ENCODE peak calls at places on chromosomes 3 and 15, in eight cellular contexts. T, A, W, X, Z, H, D and K are unnamed samples.
A peak's percentile ranks its signal among the peaks of the same experiment; 100 is the strongest.

GRCh38 chr15:59170295-59170881 is 36.3 kb upstream of the LDHAL6B start:
- DNase-seq in T (peak; percentile 63), A (peak; percentile 46), W (no peak), X (peak; percentile 63), Z (peak; percentile 94), H (peak; percentile 48), D (no peak), K (peak; percentile 93)

GRCh38 chr3:71069797-71070196 is 513.7 kb downstream of the FOXP1 start:
- DNase-seq in T (no peak), A (peak; percentile 46), W (no peak), X (peak; percentile 74), Z (no peak), H (peak; percentile 58), D (peak; percentile 79), K (peak; percentile 96)

GRCh38 chr3:27880969-27881892 is 159.1 kb upstream of the EOMES start:
- DNase-seq in T (no peak), A (no peak), W (no peak), X (no peak), Z (no peak), H (no peak), D (no peak), K (no peak)

GRCh38 chr15:74793135-74794028 is 11.5 kb downstream of the CSK start:
- DNase-seq in T (no peak), A (peak; percentile 30), W (no peak), X (no peak), Z (no peak), H (no peak), D (no peak), K (no peak)

GRCh38 chr3:96959902-96960596 is 145.7 kb downstream of the EPHA6 start:
- DNase-seq in T (no peak), A (no peak), W (no peak), X (no peak), Z (no peak), H (no peak), D (peak; percentile 4), K (peak; percentile 88)

GRCh38 chr15:35741881-35742280 is 195.9 kb upstream of the DPH6 start:
- DNase-seq in T (no peak), A (no peak), W (no peak), X (no peak), Z (no peak), H (no peak), D (no peak), K (no peak)

GRCh38 chr15:25335279-25335678 is 103.5 kb downstream of the UBE3A start:
- DNase-seq in T (no peak), A (no peak), W (no peak), X (no peak), Z (no peak), H (no peak), D (no peak), K (no peak)

GRCh38 chr3:155363690-155364070 is 70.2 kb upstream of the STRIT1 start:
- DNase-seq in T (peak; percentile 10), A (no peak), W (no peak), X (no peak), Z (no peak), H (no peak), D (no peak), K (no peak)

GRCh38 chr3:42110631-42111030 is 19.5 kb downstream of the TRAK1 start:
- DNase-seq in T (no peak), A (no peak), W (no peak), X (no peak), Z (no peak), H (no peak), D (no peak), K (no peak)

GRCh38 chr3:144241381-144241780 is 269.8 kb downstream of the DIPK2A start:
- DNase-seq in T (no peak), A (peak; percentile 3), W (no peak), X (no peak), Z (no peak), H (no peak), D (no peak), K (no peak)

GRCh38 chr15:90001683-90002427 is 731 bp downstream of the ZNF710 start:
- DNase-seq in T (peak; percentile 51), A (peak; percentile 81), W (peak; percentile 54), X (no peak), Z (peak; percentile 87), H (peak; percentile 76), D (peak; percentile 75), K (peak; percentile 59)
- H3K9ac ChIP-seq in T (peak overlapping the region; percentile 83), A (peak overlapping the region; percentile 91), W (peak overlapping the region; percentile 65), X (peak overlapping the region; percentile 64), Z (no peak overlapping the region), H (no peak overlapping the region), D (peak overlapping the region; percentile 84), K (peak overlapping the region; percentile 75)

GRCh38 chr3:114496466-114496865 is 202.6 kb downstream of the TIGIT start:
- DNase-seq in T (no peak), A (peak; percentile 19), W (no peak), X (no peak), Z (no peak), H (no peak), D (peak; percentile 55), K (no peak)

GRCh38 chr3:114498779-114499370 is 205.0 kb downstream of the TIGIT start:
- DNase-seq in T (peak; percentile 93), A (peak; percentile 77), W (no peak), X (no peak), Z (no peak), H (no peak), D (peak; percentile 66), K (peak; percentile 93)

GRCh38 chr3:114502204-114502603 is 208.4 kb downstream of the TIGIT start:
- DNase-seq in T (no peak), A (no peak), W (no peak), X (no peak), Z (no peak), H (no peak), D (no peak), K (no peak)

GRCh38 chr3:114496874-114497273 is 203.0 kb downstream of the TIGIT start:
- DNase-seq in T (peak; percentile 27), A (peak; percentile 61), W (no peak), X (no peak), Z (no peak), H (no peak), D (peak; percentile 87), K (no peak)

DNA sequence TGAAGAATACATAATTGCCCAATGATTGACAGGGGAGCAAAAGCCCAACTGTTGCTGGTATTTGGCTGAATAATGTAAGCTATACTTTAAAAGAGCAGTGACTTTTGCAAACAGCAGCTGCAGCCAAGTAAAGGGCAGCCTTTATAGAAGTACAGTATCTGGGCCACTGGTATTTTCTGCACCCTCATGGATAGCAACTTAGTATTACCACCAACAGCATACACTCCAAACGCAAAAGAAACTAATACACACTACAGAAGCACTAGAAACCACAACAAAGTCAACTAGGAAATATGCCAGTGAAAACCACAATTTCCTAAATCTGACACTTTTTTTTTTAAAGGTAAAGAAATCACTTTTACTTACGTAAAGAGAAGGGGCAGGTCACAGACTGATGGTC is 206.2 kb downstream of the TIGIT start:
- DNase-seq in T (peak; percentile 81), A (peak; percentile 17), W (no peak), X (no peak), Z (no peak), H (no peak), D (peak; percentile 38), K (peak; percentile 46)
- H3K9ac ChIP-seq in T (no peak overlapping the region), A (no peak overlapping the region), W (no peak overlapping the region), X (no peak overlapping the region), Z (no peak overlapping the region), H (no peak overlapping the region), D (no peak overlapping the region), K (no peak overlapping the region)

DNA sequence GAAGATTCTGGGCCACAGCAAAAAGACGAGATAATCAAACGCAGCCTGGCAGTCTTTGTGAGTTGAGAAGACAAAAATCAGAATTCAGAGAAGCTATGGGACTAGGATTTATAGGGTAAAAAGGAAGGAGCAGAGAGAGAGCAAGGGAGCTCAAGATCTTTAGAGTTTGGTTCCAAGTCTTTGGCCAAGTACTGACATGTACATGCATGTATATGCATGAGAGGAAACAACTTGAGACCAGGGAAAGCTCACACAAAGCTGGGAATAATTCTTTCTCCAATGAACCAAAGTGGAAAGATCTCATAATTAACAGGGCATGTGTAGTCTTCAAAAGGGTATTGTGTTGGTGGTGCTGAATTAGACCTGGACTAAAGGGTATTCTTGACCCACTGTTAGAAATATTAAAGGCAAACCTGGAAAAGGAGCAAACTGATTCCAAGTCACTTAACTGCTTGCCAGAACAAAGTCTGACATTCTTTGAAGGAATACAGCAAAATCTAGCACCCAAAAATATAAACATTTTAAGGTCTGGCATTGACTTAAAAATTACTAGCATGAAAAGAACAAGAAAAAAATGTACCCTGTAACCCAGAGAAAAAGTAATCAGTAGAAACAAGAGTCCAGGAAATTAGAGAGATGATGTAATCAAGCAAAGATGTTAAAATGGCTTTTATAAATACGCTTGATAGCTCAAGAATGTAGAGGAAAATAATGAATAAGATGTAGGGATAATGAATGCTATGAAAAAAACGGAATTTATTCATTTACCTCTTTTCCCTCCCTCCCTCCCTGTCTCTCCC is 226.0 kb upstream of the CGNL1 start:
- DNase-seq in T (peak; percentile 78), A (no peak), W (no peak), X (peak; percentile 54), Z (no peak), H (no peak), D (peak; percentile 67), K (peak; percentile 71)
- H3K9ac ChIP-seq in T (peak overlapping the region; percentile 20), A (no peak overlapping the region), W (no peak overlapping the region), X (no peak overlapping the region), Z (no peak overlapping the region), H (no peak overlapping the region), D (no peak overlapping the region), K (no peak overlapping the region)

GRCh38 chr3:121747976-121748375 is 1.6 kb downstream of the GOLGB1 start:
- DNase-seq in T (no peak), A (peak; percentile 14), W (no peak), X (no peak), Z (no peak), H (no peak), D (no peak), K (no peak)

GRCh38 chr3:121748638-121749275 is 784 bp downstream of the GOLGB1 start:
- DNase-seq in T (no peak), A (peak; percentile 65), W (no peak), X (no peak), Z (no peak), H (no peak), D (peak; percentile 41), K (peak; percentile 14)

GRCh38 chr3:121752261-121752660 is 2.7 kb upstream of the GOLGB1 start:
- DNase-seq in T (no peak), A (no peak), W (no peak), X (no peak), Z (no peak), H (no peak), D (no peak), K (no peak)

GRCh38 chr3:121749276-121750086 is at the start of gene GOLGB1:
- DNase-seq in T (peak; percentile 100), A (peak; percentile 100), W (peak; percentile 98), X (peak; percentile 99), Z (peak; percentile 97), H (peak; percentile 98), D (peak; percentile 100), K (peak; percentile 100)

DNA sequence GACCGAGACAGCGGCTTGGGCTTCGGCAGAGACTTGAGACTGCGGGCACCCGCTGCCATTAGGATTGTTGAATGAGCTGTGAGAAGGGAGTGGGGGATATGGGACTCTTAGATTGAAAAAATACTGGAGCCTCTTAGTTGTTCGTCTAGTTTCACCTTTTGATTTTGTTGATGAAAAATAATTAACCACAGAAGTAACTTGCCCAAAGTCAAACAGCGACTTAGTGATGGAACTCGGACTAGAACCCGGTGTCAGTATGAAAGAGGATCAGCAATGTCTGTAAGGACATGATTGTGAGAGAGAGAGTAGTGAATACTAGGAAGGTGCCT is 510 bp upstream of the GOLGB1 start:
- DNase-seq in T (no peak), A (no peak), W (no peak), X (no peak), Z (no peak), H (no peak), D (no peak), K (no peak)
- H3K9ac ChIP-seq in T (peak overlapping the region; percentile 98), A (peak overlapping the region; percentile 99), W (peak overlapping the region; percentile 80), X (peak overlapping the region; percentile 75), Z (peak overlapping the region; percentile 21), H (peak overlapping the region; percentile 79), D (peak overlapping the region; percentile 70), K (peak overlapping the region; percentile 93)